ENCODE peak calls at places on chromosomes 7 and 10, in six cellular contexts. P is NCI-H1930; I is activated CD4-positive, alpha-beta T cell treated with anti-CD3 and anti-CD28 coated beads for 48 hours; U is H1; F is renal cortical epithelial cell; J is NCI-H446. Y is an unnamed sample.

GRCh38 chr7:20217193-20217948 is at the start of gene MACC1:
- DNase-seq in U (peak), J (no peak), F (peak), I (peak), P (no peak), Y (no peak)

GRCh38 chr7:100865971-100866720 is 1.0 kb upstream of the TRIP6 start:
- DNase-seq in I (peak), P (no peak), U (no peak), F (no peak), J (peak), Y (no peak)

GRCh38 chr7:84790873-84791272 is 396.0 kb downstream of the SEMA3D start:
- DNase-seq in U (no peak), I (no peak), J (no peak), F (no peak), P (no peak), Y (no peak)

GRCh38 chr7:44564606-44565005 is 9.1 kb downstream of the DDX56 start:
- DNase-seq in P (no peak), J (no peak), F (no peak), I (no peak), U (no peak), Y (no peak)

GRCh38 chr10:118251791-118252190 is 90.3 kb downstream of the FAM204A start:
- DNase-seq in I (no peak), J (no peak), F (peak), U (no peak), P (no peak), Y (no peak)

GRCh38 chr7:130277763-130278643 is 11.3 kb downstream of the CPA2 start:
- DNase-seq in J (no peak), P (no peak), F (peak), I (no peak), U (no peak), Y (no peak)

GRCh38 chr10:5536486-5536885 is 11.7 kb downstream of the CALML3 start:
- DNase-seq in F (no peak), U (no peak), J (no peak), I (no peak), P (no peak), Y (no peak)

GRCh38 chr7:120654241-120654640 is 203.7 kb downstream of the TSPAN12 start:
- DNase-seq in F (peak), I (no peak), J (no peak), U (no peak), P (no peak), Y (no peak)

GRCh38 chr10:57955076-57955475 is 312.6 kb downstream of the IPMK start:
- DNase-seq in F (peak), I (no peak), J (no peak), P (no peak), U (no peak), Y (no peak)

GRCh38 chr10:55019461-55019860 is 218.4 kb upstream of the PCDH15 start:
- DNase-seq in P (no peak), I (no peak), U (no peak), J (peak), F (peak), Y (no peak)

GRCh38 chr7:22635349-22635748 is 91.7 kb upstream of the IL6 start:
- DNase-seq in F (no peak), U (no peak), P (no peak), J (no peak), I (no peak), Y (no peak)

GRCh38 chr7:139582130-139582650 is 58.7 kb downstream of the CLEC2L start:
- DNase-seq in I (no peak), P (no peak), F (no peak), U (no peak), J (no peak), Y (no peak)

GRCh38 chr7:37732253-37732652 is 48.7 kb downstream of the GPR141 start:
- DNase-seq in I (peak), J (no peak), P (peak), F (peak), U (peak), Y (peak)

GRCh38 chr10:112383325-112383724 is 9.4 kb downstream of the ACSL5 start:
- DNase-seq in I (peak), P (no peak), F (peak), J (no peak), U (no peak), Y (no peak)

GRCh38 chr10:118664321-118664720 is 68.9 kb upstream of the PRLHR start:
- DNase-seq in J (no peak), I (no peak), U (no peak), F (no peak), P (no peak), Y (no peak)

Y was measured in DND-41.